ENCODE peak calls at places on chromosome 11, in seven cellular contexts. C, E, O, J, D, M and F are unnamed samples.

GRCh38 chr11:86670179-86670578 is 2.2 kb downstream of the ME3 start:
- DNase-seq in C (no peak), E (no peak), O (no peak), J (no peak), D (no peak), M (no peak), F (no peak)

GRCh38 chr11:16843307-16843706 is 104.9 kb downstream of the C11orf58 start:
- DNase-seq in C (peak), E (peak), O (no peak), J (no peak), D (peak), M (no peak), F (no peak)

GRCh38 chr11:61596539-61596938 is 15.7 kb upstream of the SYT7 start:
- DNase-seq in C (no peak), E (no peak), O (no peak), J (no peak), D (no peak), M (no peak), F (no peak)

GRCh38 chr11:104852811-104853210 is 45.4 kb downstream of the CASP12 start:
- DNase-seq in C (no peak), E (no peak), O (no peak), J (no peak), D (no peak), M (no peak), F (no peak)

GRCh38 chr11:7020183-7020917 is at the start of the genes NLRP14 and ZNF214:
- DNase-seq in C (peak), E (peak), O (peak), J (no peak), D (peak), M (peak), F (peak)

GRCh38 chr11:66414120-66414934 is 6.5 kb upstream of the NPAS4 start:
- DNase-seq in C (no peak), E (no peak), O (no peak), J (no peak), D (no peak), M (no peak), F (no peak)

GRCh38 chr11:11916981-11917399 is 75.2 kb downstream of the USP47 start:
- DNase-seq in C (no peak), E (no peak), O (no peak), J (no peak), D (peak), M (no peak), F (no peak)

GRCh38 chr11:73281201-73281741 is 9.1 kb downstream of the P2RY6 start:
- DNase-seq in C (no peak), E (no peak), O (no peak), J (no peak), D (no peak), M (no peak), F (no peak)

GRCh38 chr11:86802601-86803051 is 2.3 kb downstream of the PRSS23 start:
- DNase-seq in C (peak), E (peak), O (peak), J (no peak), D (peak), M (no peak), F (peak)

GRCh38 chr11:22244986-22245592 is 52.2 kb downstream of the ANO5 start:
- DNase-seq in C (peak), E (no peak), O (peak), J (no peak), D (peak), M (no peak), F (peak)

GRCh38 chr11:96242191-96242845 is 100.7 kb downstream of the MAML2 start:
- DNase-seq in C (no peak), E (no peak), O (no peak), J (no peak), D (no peak), M (no peak), F (no peak)

GRCh38 chr11:1453611-1454386 is 32.8 kb downstream of the MOB2 start:
- DNase-seq in C (no peak), E (peak), O (no peak), J (peak), D (peak), M (peak), F (peak)

GRCh38 chr11:89491141-89491690 is at the start of gene NOX4:
- DNase-seq in C (peak), E (no peak), O (no peak), J (no peak), D (no peak), M (peak), F (no peak)

GRCh38 chr11:101912823-101913284 is 2.0 kb upstream of the CEP126 start:
- DNase-seq in C (no peak), E (no peak), O (no peak), J (no peak), D (peak), M (no peak), F (no peak)

GRCh38 chr11:58805065-58805464 is 39.4 kb downstream of the GLYATL2 start:
- DNase-seq in C (no peak), E (no peak), O (no peak), J (no peak), D (no peak), M (no peak), F (no peak)

GRCh38 chr11:121717296-121717695 is 264.5 kb upstream of the SORL1-AS1 start:
- DNase-seq in C (no peak), E (no peak), O (no peak), J (no peak), D (no peak), M (no peak), F (no peak)

GRCh38 chr11:74446445-74446844 is 20.9 kb downstream of the KCNE3 start:
- DNase-seq in C (peak), E (no peak), O (no peak), J (no peak), D (no peak), M (no peak), F (no peak)

GRCh38 chr11:112652786-112653390 is 308.3 kb upstream of the NCAM1 start:
- DNase-seq in C (no peak), E (no peak), O (no peak), J (no peak), D (no peak), M (no peak), F (no peak)

GRCh38 chr11:47918882-47919495 is 61.4 kb upstream of the PTPRJ start:
- DNase-seq in C (no peak), E (no peak), O (no peak), J (no peak), D (no peak), M (no peak), F (no peak)

GRCh38 chr11:82682003-82682751 is 51.5 kb downstream of the FAM181B start:
- DNase-seq in C (peak), E (peak), O (peak), J (peak), D (peak), M (no peak), F (peak)

GRCh38 chr11:44313701-44314489 is 4.0 kb upstream of the ALX4 start:
- DNase-seq in C (no peak), E (no peak), O (no peak), J (no peak), D (no peak), M (no peak), F (peak)

GRCh38 chr11:8060146-8060719 is 20.8 kb upstream of the TUB start:
- DNase-seq in C (no peak), E (no peak), O (no peak), J (no peak), D (no peak), M (peak), F (no peak)

GRCh38 chr11:119148855-119149370 is at the start of gene ABCG4:
- DNase-seq in C (peak), E (peak), O (no peak), J (no peak), D (no peak), M (peak), F (peak)

GRCh38 chr11:130912552-130912951 is 3.7 kb downstream of the SNX19 start:
- DNase-seq in C (no peak), E (no peak), O (no peak), J (no peak), D (no peak), M (no peak), F (no peak)

GRCh38 chr11:103789957-103790356 is 246.5 kb upstream of the DDI1 start:
- DNase-seq in C (no peak), E (no peak), O (no peak), J (no peak), D (no peak), M (no peak), F (no peak)

GRCh38 chr11:134045799-134046635 is 22.9 kb upstream of the JAM3 start:
- DNase-seq in C (peak), E (no peak), O (no peak), J (no peak), D (no peak), M (no peak), F (peak)

GRCh38 chr11:77201991-77202841 is 74.2 kb downstream of the MYO7A start:
- DNase-seq in C (no peak), E (no peak), O (no peak), J (no peak), D (no peak), M (no peak), F (no peak)

GRCh38 chr11:33256808-33257159 is 397 bp upstream of the HIPK3 start:
- DNase-seq in C (no peak), E (no peak), O (no peak), J (no peak), D (no peak), M (no peak), F (no peak)

GRCh38 chr11:118132385-118133151 is 20.1 kb downstream of the SCN4B start:
- DNase-seq in C (no peak), E (no peak), O (no peak), J (no peak), D (no peak), M (no peak), F (no peak)
- TF ChIP-seq JUND in C (no peak), E (no peak), O (no peak), J (no peak), D (no peak), M (no peak), F (no peak)

DNA sequence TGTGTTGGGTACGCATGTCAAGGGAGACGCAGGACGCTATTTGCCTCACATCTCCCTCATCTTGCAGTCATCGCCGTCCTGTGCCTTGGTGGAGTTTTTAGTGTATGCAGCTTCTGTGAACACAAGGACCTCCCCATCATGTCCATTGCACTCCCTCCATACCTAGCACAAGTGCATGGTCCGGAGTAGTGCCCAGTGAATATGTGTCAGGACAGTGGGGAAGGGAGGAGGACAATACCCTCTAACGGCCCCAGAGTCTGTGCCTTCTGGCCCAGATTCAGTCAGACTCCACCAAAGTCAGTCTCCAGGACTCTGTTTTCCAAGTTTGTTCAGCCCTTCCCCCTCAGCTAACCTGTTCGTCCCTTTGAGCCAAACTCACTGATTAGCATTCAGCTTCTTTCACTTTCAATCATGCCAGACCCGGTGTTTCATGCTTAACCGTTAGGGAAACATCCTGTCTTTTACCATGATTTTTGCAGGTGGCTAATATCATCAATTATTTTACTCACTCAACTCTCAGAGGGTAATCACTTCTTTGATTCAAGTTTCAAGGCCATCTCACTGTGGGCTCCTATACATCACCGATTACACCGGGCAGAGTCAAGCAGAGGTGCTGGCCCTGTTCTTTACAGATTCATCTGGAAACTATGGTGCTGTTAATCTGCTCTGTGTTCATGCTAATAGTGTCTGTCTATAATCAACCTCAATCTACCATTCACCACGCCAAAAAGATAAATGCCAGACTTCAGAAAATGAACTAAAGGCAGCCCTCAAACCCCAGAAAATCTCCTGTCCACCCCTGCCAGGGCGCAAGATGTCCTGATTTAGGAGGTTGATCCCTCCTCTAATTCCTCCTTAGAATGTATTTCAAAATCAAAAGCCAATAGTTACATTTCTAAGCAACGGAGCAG is 156.5 kb downstream of the RRAS2 start:
- DNase-seq in C (peak), E (no peak), O (no peak), J (peak), D (no peak), M (no peak), F (no peak)
- TF ChIP-seq JUND in C (no peak), E (no peak), O (no peak), J (no peak), D (no peak), M (no peak), F (no peak)

GRCh38 chr11:45982656-45983470 is 60.4 kb downstream of the LARGE2 start:
- DNase-seq in C (peak), E (peak), O (peak), J (no peak), D (no peak), M (peak), F (no peak)
- TF ChIP-seq JUND in C (no peak), E (peak), O (no peak), J (no peak), D (no peak), M (peak), F (no peak)

GRCh38 chr11:71397328-71397860 is 50.8 kb downstream of the DHCR7 start:
- DNase-seq in C (no peak), E (no peak), O (no peak), J (no peak), D (no peak), M (no peak), F (no peak)
- TF ChIP-seq JUND in C (no peak), E (no peak), O (no peak), J (no peak), D (no peak), M (no peak), F (no peak)

GRCh38 chr11:64917663-64917995 is 620 bp upstream of the ATG2A start:
- DNase-seq in C (no peak), E (no peak), O (no peak), J (no peak), D (no peak), M (no peak), F (no peak)
- TF ChIP-seq JUND in C (no peak), E (no peak), O (no peak), J (no peak), D (no peak), M (no peak), F (no peak)

GRCh38 chr11:35968386-35969088 is 24.7 kb downstream of the LDLRAD3 start:
- DNase-seq in C (no peak), E (no peak), O (no peak), J (no peak), D (no peak), M (no peak), F (no peak)
- TF ChIP-seq JUND in C (no peak), E (no peak), O (no peak), J (no peak), D (no peak), M (no peak), F (no peak)

GRCh38 chr11:128765104-128765503 is 71.2 kb downstream of the FLI1 start:
- DNase-seq in C (no peak), E (no peak), O (no peak), J (no peak), D (no peak), M (no peak), F (no peak)
- TF ChIP-seq JUND in C (no peak), E (no peak), O (no peak), J (no peak), D (no peak), M (no peak), F (no peak)